ENCODE peak calls at places on chromosomes 3 and 15, in six cellular contexts. G, M, U, D, N and S are unnamed samples.

GRCh38 chr3:171285287-171285686 is 174.9 kb downstream of the TNIK start:
- DNase-seq in N (no peak), M (no peak), G (no peak), D (no peak), U (no peak), S (no peak)

GRCh38 chr3:146468234-146468931 is 978 bp downstream of the PLSCR2 start:
- DNase-seq in U (no peak), D (no peak), M (no peak), G (no peak), N (no peak), S (peak; percentile 79)

GRCh38 chr3:34178415-34178814 is 380.0 kb downstream of the PDCD6IP start:
- DNase-seq in D (no peak), G (no peak), U (no peak), N (no peak), M (no peak), S (no peak)

GRCh38 chr15:73240864-73241499 is 127.8 kb downstream of the HCN4 start:
- DNase-seq in N (peak; percentile 17), M (peak; percentile 51), G (peak; percentile 6), U (peak; percentile 56), D (peak; percentile 78), S (peak; percentile 91)

GRCh38 chr15:87604857-87605446 is 651.6 kb downstream of the NTRK3 start:
- DNase-seq in M (no peak), N (peak; percentile 10), G (peak; percentile 1), U (no peak), D (peak; percentile 32), S (no peak)

GRCh38 chr15:83653639-83654378 is at the start of gene ADAMTSL3:
- DNase-seq in D (peak; percentile 49), G (no peak), U (peak; percentile 79), N (no peak), M (peak; percentile 55), S (no peak)

GRCh38 chr3:87209115-87209514 is 18.0 kb upstream of the CHMP2B start:
- DNase-seq in N (no peak), U (no peak), M (no peak), G (no peak), D (no peak), S (no peak)

GRCh38 chr15:33584797-33585196 is 274.0 kb downstream of the RYR3 start:
- DNase-seq in G (no peak), D (peak; percentile 41), N (no peak), M (peak; percentile 66), U (peak; percentile 22), S (no peak)

GRCh38 chr3:73094127-73094526 is 32.7 kb downstream of the EBLN2 start:
- DNase-seq in N (peak; percentile 25), M (no peak), U (no peak), G (no peak), D (peak; percentile 58), S (no peak)

GRCh38 chr15:96395687-96396086 is 65.2 kb downstream of the NR2F2 start:
- DNase-seq in D (peak; percentile 14), U (no peak), N (no peak), M (no peak), G (no peak), S (no peak)

GRCh38 chr3:188349276-188349962 is 195.5 kb downstream of the LPP start:
- DNase-seq in M (no peak), U (no peak), G (no peak), D (no peak), N (no peak), S (no peak)

GRCh38 chr3:164460851-164461250 is 617.4 kb downstream of the SI start:
- DNase-seq in D (no peak), N (no peak), U (no peak), G (no peak), M (no peak), S (no peak)

GRCh38 chr3:15646924-15647511 is 45.5 kb downstream of the BTD start:
- DNase-seq in G (no peak), U (peak; percentile 67), M (peak; percentile 78), N (no peak), D (peak; percentile 94), S (peak; percentile 59)

GRCh38 chr3:108334698-108335097 is 38.4 kb downstream of the HHLA2 start:
- DNase-seq in M (no peak), U (no peak), N (no peak), D (no peak), G (no peak), S (no peak)

DNA sequence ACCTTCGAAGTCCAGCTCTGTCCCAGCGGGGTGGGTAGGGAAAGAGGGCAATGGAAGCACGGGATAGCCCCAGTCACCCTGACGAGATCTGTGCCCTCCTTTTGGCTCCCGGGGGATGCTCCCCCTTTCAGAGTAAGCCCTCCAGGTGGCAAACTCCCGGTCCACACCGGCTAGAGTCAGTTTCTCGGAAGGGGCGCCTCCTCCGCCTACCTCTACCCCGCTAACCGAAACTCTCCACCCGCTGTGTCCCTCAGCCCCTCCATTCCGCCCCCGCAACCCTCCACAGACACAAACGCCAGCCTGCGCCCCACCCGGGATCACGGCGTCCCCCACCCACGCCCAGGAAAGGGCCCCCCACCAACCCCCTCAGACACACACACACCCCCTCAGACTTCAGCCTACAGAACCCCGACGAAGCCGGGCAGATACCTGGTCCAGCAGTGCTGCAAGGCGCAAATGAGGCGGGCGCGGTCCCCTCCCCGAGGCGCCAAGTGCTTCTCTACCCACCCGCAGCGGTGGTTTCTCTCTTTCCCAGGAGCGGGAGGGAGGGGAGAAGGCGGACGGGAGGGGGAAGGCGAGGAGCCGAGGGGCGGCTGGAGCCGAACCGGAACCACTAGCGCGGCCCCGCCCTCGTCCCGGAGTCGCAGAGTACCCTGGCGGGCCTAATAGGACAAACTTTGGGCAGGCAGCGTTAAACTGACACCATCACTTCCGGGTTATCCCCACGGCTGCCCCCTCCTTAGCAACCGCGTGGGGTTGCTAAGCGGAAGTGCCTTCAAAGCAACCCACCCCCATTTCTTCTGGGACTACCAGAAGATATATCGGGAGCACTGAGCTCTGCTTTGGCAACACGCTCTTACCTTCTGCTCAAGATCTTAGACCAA is at the start of gene CSNK1G1:
- DNase-seq in M (peak; percentile 97), D (peak; percentile 98), U (peak; percentile 96), G (peak; percentile 72), N (peak; percentile 77), S (peak; percentile 93)
- TF ChIP-seq POLR2A in M (no peak), D (peak; percentile 44), U (peak; percentile 32), G (peak; percentile 52), N (peak; percentile 25), S (no peak)

DNA sequence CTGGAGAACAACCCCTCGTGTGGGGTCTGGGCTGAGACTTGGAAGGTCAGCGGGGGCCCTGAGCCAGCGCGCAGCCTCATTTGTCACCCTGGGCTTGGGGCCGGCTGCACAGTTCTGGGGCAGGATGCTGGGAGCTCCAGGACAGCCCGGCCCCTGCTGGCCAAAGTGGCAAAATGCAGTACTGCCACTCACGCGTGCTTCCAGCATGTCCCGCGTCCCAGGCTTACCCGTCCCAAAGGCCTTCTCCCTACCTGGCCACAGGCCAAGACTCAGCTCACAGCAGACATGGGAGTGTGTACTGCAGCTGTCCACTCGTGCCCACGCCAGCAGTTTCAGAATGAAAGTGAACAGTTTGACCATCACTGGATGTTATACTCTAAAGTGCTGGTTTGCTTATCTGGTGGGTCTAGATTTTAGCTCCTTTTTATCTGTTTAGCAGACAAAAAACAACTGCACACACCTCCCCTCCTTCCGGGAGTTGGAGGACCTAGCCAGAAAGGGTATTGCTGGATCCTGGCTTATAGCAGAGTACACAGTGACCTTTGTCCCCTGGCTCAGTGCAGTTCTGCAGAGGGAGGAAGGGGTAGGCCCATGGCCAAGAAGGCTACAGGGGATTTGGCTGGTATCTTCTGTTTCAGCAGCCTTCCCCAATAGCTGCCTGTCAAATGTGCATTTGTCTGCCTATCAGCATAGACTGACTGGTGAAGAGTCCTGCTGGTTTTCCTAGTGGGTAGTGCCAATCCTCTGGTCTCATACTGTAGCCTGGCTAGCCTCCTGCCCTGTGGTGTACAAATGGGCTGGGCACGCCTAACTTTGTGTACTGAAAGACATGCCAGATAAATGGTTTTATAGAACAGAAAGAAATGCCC is 23.2 kb upstream of the IP6K2 start:
- DNase-seq in N (peak; percentile 62), D (peak; percentile 82), G (peak; percentile 85), M (peak; percentile 94), U (peak; percentile 77), S (peak; percentile 96)
- TF ChIP-seq POLR2A in N (no peak), D (no peak), G (no peak), M (no peak), U (no peak), S (no peak)

GRCh38 chr3:46929324-46929723 is 47.2 kb downstream of the CCDC12 start:
- DNase-seq in M (no peak), U (no peak), N (no peak), G (no peak), D (no peak), S (no peak)

GRCh38 chr3:46928297-46928696 is 48.2 kb downstream of the CCDC12 start:
- DNase-seq in U (no peak), D (no peak), G (no peak), N (no peak), M (no peak), S (no peak)

GRCh38 chr3:46930945-46931403 is 45.6 kb downstream of the CCDC12 start:
- DNase-seq in U (no peak), N (no peak), G (no peak), M (no peak), D (peak; percentile 26), S (no peak)

GRCh38 chr3:46931631-46932441 is 44.7 kb downstream of the CCDC12 start:
- DNase-seq in U (no peak), M (peak; percentile 82), N (no peak), D (peak; percentile 35), G (no peak), S (no peak)

DNA sequence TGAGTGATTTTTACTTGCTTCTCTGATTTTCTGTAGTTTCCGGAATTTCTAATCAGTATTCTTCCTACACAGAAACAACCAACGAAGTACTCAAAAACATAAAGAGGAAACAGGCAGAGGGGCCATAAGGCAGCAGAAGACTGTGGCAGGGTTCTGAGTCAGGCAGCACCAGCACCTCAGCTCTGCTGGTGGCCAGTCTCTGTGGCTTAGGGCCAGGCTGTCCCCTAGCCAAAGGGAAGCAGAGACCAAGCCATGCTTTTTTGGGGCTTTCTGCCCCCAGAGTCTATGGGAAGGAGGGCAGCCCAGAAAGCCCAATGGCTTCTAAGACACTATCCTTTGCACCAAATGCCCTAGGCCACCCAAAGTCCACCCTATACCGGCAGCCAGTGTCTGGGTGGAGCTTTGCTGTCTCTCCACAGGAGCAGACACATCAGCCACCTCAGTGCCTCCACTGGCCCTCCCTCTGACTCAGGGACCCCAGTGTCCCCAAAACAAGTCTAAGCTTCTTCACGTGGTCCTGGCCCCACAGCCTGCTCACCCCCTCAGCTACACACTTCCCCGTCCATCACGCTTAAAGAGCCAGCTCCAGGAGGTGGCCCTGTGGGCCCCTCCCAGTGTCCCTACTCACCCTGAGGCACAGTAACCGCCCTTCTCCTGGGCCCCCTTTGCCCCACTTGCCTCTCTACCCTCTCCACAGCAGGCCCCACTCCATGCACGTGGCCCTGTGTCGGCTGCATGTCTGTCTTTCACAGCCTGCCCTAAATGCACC is 46.2 kb downstream of the CCDC12 start:
- DNase-seq in M (no peak), D (no peak), N (no peak), G (no peak), U (no peak), S (no peak)
- TF ChIP-seq POLR2A in M (no peak), D (no peak), N (no peak), G (peak; percentile 18), U (no peak), S (no peak)

GRCh38 chr15:59271595-59272201 is 65.1 kb downstream of the LDHAL6B start:
- DNase-seq in G (no peak), N (no peak), U (no peak), D (no peak), M (no peak), S (no peak)

GRCh38 chr15:59262316-59262715 is 55.7 kb downstream of the LDHAL6B start:
- DNase-seq in G (no peak), U (no peak), M (no peak), N (no peak), D (no peak), S (peak; percentile 53)

GRCh38 chr15:59268199-59268979 is 61.7 kb downstream of the LDHAL6B start:
- DNase-seq in D (peak; percentile 67), U (no peak), M (no peak), N (no peak), G (no peak), S (no peak)

GRCh38 chr15:59268980-59269472 is 62.4 kb downstream of the LDHAL6B start:
- DNase-seq in M (no peak), N (no peak), D (no peak), G (no peak), U (no peak), S (no peak)

GRCh38 chr15:59266015-59266414 is 59.4 kb downstream of the LDHAL6B start:
- DNase-seq in M (no peak), D (no peak), G (no peak), N (no peak), U (no peak), S (no peak)
- TF ChIP-seq POLR2A in M (no peak), D (no peak), G (no peak), N (no peak), U (no peak), S (no peak)